ENCODE peak calls at places on chromosomes 1 and 21, in nine cellular contexts. J is SW480; R is endothelial cell; A is AG08395; V is mesendoderm; P is T1000; M is HS-27A; F is cardiac fibroblast; B is activated T-cell treated with anti-CD3 and anti-CD28 coated beads, Interleukin-2, amount 50 U/mL, for 72 hours. I is an unnamed sample.

GRCh38 chr1:52574594-52574993 is 21.7 kb upstream of the TUT4 start:
- DNase-seq in F (peak; percentile 94), M (peak; percentile 22), V (no peak), A (peak; percentile 93), P (peak; percentile 12), R (no peak), B (no peak), J (no peak), I (no peak)

GRCh38 chr1:220342853-220343252 is 70.6 kb upstream of the RAB3GAP2 start:
- DNase-seq in J (no peak), B (no peak), P (no peak), M (no peak), V (no peak), F (no peak), A (no peak), R (no peak), I (no peak)

GRCh38 chr1:38153426-38154088 is 107.0 kb upstream of the POU3F1 start:
- DNase-seq in P (no peak), A (no peak), F (no peak), V (no peak), M (no peak), B (no peak), J (no peak), R (no peak), I (no peak)

GRCh38 chr1:112937495-112937894 is 18.5 kb downstream of the SLC16A1 start:
- DNase-seq in A (no peak), J (no peak), P (no peak), R (no peak), M (no peak), F (no peak), B (no peak), V (peak; percentile 57), I (no peak)

GRCh38 chr1:81832573-81832972 is 31.8 kb downstream of the ADGRL2 start:
- DNase-seq in J (no peak), M (peak; percentile 11), R (no peak), A (peak; percentile 48), B (no peak), F (peak; percentile 71), V (peak; percentile 37), P (no peak), I (no peak)

GRCh38 chr1:227944931-227945890 is 2.5 kb downstream of the WNT9A start:
- DNase-seq in F (no peak), A (no peak), P (no peak), V (no peak), J (no peak), M (no peak), B (no peak), R (no peak), I (no peak)

GRCh38 chr21:34965200-34966174 is 83.6 kb downstream of the RUNX1 start:
- DNase-seq in B (no peak), A (peak; percentile 69), M (no peak), F (peak; percentile 19), J (peak; percentile 73), P (peak; percentile 16), R (no peak), V (no peak), I (no peak)

GRCh38 chr1:223845810-223846667 is at the start of gene TP53BP2:
- DNase-seq in V (peak; percentile 94), R (peak; percentile 90), P (peak; percentile 88), M (peak; percentile 57), J (peak; percentile 85), F (peak; percentile 94), B (peak; percentile 93), A (peak; percentile 95), I (peak; percentile 91)

GRCh38 chr21:39087976-39088370 is 95.3 kb downstream of the PSMG1 start:
- DNase-seq in F (no peak), B (no peak), R (no peak), V (no peak), M (no peak), P (no peak), A (no peak), J (no peak), I (no peak)

I was measured in KBM-7.